ENCODE peak calls at places on chromosomes 5 and 9, in seven cellular contexts. O, D, B, L, P, T and J are unnamed samples.

GRCh38 chr5:43213951-43214350 is 21.9 kb downstream of the NIM1K start:
- DNase-seq in O (no peak), D (no peak), T (no peak), B (no peak), P (no peak), L (no peak), J (no peak)

GRCh38 chr9:137947012-137947411 is 69.4 kb downstream of the CACNA1B start:
- DNase-seq in L (no peak), O (no peak), D (no peak), B (no peak), T (no peak), P (no peak), J (no peak)

GRCh38 chr9:99490736-99491135 is 268.7 kb downstream of the SEC61B start:
- DNase-seq in D (no peak), T (no peak), B (no peak), O (no peak), L (no peak), P (peak; percentile 58), J (no peak)

GRCh38 chr9:221989-222776 is 7.5 kb downstream of the DOCK8 start:
- DNase-seq in B (no peak), D (no peak), P (no peak), O (no peak), T (no peak), L (no peak), J (no peak)

GRCh38 chr9:89454498-89455355 is 43.2 kb downstream of the SEMA4D start:
- DNase-seq in L (no peak), D (no peak), O (no peak), T (no peak), B (no peak), P (no peak), J (no peak)

GRCh38 chr5:124372457-124372856 is 374.0 kb downstream of the ZNF608 start:
- DNase-seq in O (no peak), D (no peak), T (no peak), L (no peak), B (no peak), P (no peak), J (no peak)

GRCh38 chr5:33102551-33102950 is 338.2 kb upstream of the TARS1 start:
- DNase-seq in P (peak; percentile 21), D (no peak), L (no peak), T (no peak), O (no peak), B (no peak), J (no peak)

GRCh38 chr5:170743876-170744212 is 39.7 kb upstream of the GABRP start:
- DNase-seq in O (no peak), D (peak; percentile 39), T (no peak), B (no peak), L (no peak), P (no peak), J (no peak)

GRCh38 chr9:96141666-96142065 is 160.3 kb downstream of the HSD17B3 start:
- DNase-seq in T (no peak), B (no peak), O (no peak), P (peak; percentile 7), D (no peak), L (no peak), J (no peak)

GRCh38 chr9:136309101-136309801 is 5.4 kb upstream of the CCDC187 start:
- DNase-seq in T (peak; percentile 24), O (no peak), D (no peak), P (no peak), B (no peak), L (no peak), J (no peak)

GRCh38 chr9:130120207-130120587 is 52.0 kb upstream of the NCS1 start:
- DNase-seq in B (no peak), D (no peak), T (no peak), L (no peak), P (no peak), O (no peak), J (no peak)

GRCh38 chr9:18056993-18057369 is 417.0 kb upstream of the ADAMTSL1 start:
- DNase-seq in L (no peak), D (no peak), P (no peak), O (no peak), T (peak; percentile 30), B (no peak), J (no peak)

GRCh38 chr5:109451161-109451560 is 41.4 kb upstream of the PJA2 start:
- DNase-seq in D (no peak), B (no peak), P (no peak), L (no peak), T (no peak), O (no peak), J (no peak)

GRCh38 chr9:36772449-36773370 is 200.0 kb downstream of the MELK start:
- DNase-seq in L (no peak), T (no peak), O (no peak), P (peak; percentile 36), B (no peak), D (no peak), J (no peak)

GRCh38 chr9:127074561-127075548 is 47.6 kb downstream of the ANGPTL2 start:
- DNase-seq in B (peak; percentile 41), D (no peak), P (no peak), T (no peak), O (no peak), L (peak; percentile 54), J (no peak)

GRCh38 chr9:92032891-92033290 is 82.3 kb downstream of the SPTLC1 start:
- DNase-seq in O (no peak), D (no peak), L (no peak), T (no peak), P (no peak), B (no peak), J (no peak)

GRCh38 chr5:83475540-83476469 is 4.3 kb downstream of the VCAN start:
- DNase-seq in T (no peak), B (no peak), P (peak; percentile 92), L (no peak), O (no peak), D (no peak), J (no peak)

GRCh38 chr5:34895641-34896419 is 19.5 kb downstream of the RAD1 start:
- DNase-seq in L (no peak), B (no peak), D (no peak), T (no peak), P (no peak), O (no peak), J (no peak)

GRCh38 chr9:107932036-107932435 is 442.5 kb upstream of the KLF4 start:
- DNase-seq in T (no peak), O (no peak), P (peak; percentile 72), D (no peak), L (no peak), B (no peak), J (no peak)

GRCh38 chr5:124157320-124157719 is 589.1 kb downstream of the ZNF608 start:
- DNase-seq in T (peak; percentile 4), B (no peak), P (no peak), O (no peak), L (no peak), D (no peak), J (no peak)

GRCh38 chr5:148912714-148913398 is 86.4 kb downstream of the ADRB2 start:
- DNase-seq in P (peak; percentile 99), O (no peak), D (no peak), B (no peak), L (no peak), T (no peak), J (no peak)
- H3K4me3 ChIP-seq in P (no peak overlapping the region), O (no peak overlapping the region), D (no peak overlapping the region), B (no peak overlapping the region), L (no peak overlapping the region), T (no peak overlapping the region), J (no peak overlapping the region)

DNA sequence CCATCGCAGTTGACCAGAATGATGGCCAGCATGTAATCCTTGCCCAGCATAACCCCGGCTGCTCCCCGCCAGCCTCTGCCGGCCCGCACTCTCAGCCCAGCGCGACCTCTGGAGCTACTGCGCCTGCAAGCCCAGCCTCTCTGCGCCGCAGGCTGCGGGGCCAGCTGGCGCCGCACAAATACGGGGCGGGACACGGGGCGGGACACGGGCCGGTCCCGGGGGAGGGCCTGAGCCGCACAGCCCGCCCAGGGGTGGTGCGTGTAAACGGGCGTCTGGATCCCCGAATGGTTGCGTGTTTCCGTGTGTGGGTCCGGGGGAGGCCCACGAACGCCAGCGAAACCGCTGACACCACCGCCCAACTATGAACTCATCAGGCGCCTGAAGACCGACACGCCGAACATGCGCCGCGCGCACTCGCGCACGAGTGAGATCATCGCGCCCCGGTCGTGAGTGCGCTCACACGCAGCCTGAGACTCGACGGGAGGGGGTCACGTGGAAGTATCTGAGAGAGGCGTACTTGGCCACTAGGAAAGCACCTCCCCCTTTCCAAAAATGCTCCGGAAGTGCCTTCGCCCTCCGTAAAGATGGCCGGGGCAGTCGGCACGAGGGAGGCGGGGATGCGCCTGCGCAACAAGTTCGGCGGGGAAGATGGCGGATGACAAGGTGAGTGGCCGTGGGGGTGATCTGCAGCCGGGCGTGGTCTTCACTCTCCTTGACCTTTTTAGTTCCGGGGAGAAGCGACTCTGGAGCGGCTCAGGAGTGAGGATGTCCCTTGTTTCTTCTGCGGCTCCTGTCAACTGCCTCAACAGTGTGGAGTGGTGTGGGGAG is at the start of the genes APBB3 and SLC35A4:
- DNase-seq in O (peak; percentile 97), D (peak; percentile 99), T (peak; percentile 96), P (peak; percentile 99), B (peak; percentile 98), L (peak; percentile 99), J (peak; percentile 97)
- TF ChIP-seq POLR2A in O (peak; percentile 94), D (peak; percentile 56), T (peak; percentile 97), P (peak; percentile 88), B (peak; percentile 84), L (peak; percentile 86), J (peak; percentile 86)

DNA sequence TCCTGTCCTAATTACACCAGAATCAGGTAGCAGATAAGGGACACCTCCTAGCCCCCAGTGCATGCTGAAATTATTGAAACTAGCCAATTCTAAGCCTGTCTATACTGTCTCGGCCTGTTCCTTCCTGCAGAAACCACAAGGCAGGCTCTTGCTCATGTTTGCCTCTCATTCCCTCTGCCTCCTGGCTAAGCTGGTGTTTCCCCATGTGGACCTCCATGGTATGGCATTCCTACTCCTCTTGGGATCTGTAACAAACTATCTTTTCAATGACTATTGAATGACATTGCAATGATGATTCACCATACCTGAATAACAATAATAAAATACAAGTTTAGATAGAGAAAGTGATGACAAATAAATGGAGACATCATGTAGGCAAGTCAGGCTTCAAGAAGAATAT is 35.6 kb upstream of the ADAMTS16 start:
- DNase-seq in P (no peak), B (no peak), D (no peak), T (no peak), O (no peak), L (no peak), J (no peak)
- TF ChIP-seq CTCF in P (no peak), B (no peak), D (no peak), T (no peak), O (no peak), L (no peak), J (no peak)

DNA sequence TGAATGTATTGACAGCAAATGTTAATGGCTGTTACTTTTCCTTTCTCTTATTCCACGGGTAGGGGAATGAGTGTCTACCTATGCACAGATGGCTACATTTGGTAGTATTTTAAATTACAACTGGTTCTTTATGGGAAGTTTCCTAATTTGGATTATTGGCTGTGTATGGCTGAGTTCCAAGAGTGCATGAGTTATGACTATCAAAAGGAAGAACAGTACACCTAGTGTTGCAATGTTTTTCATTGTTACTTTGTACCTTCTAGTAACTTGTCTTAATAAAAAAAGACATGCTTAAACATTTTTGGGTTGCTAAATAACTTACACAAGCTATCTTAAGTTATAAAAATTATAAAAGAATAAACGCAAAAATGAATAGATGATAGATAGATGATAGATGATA is 35.8 kb upstream of the MAMDC2 start:
- DNase-seq in L (no peak), T (no peak), D (no peak), B (no peak), O (no peak), P (no peak), J (no peak)
- H3K4me3 ChIP-seq in L (no peak overlapping the region), T (no peak overlapping the region), D (no peak overlapping the region), B (no peak overlapping the region), O (no peak overlapping the region), P (no peak overlapping the region), J (no peak overlapping the region)